ENCODE peak calls at places on chromosomes 6 and 20, in four cellular contexts. Y, A, N and W are unnamed samples.

GRCh38 chr20:51360451-51361230 is 181.9 kb downstream of the NFATC2 start:
- DNase-seq in A (no peak), N (no peak), Y (no peak), W (no peak)

GRCh38 chr6:36659271-36659670 is 19.2 kb upstream of the CDKN1A start:
- DNase-seq in N (no peak), Y (no peak), A (no peak), W (no peak)

GRCh38 chr20:17735959-17736621 is 36.3 kb downstream of the BANF2 start:
- DNase-seq in Y (no peak), A (no peak), N (no peak), W (no peak)

GRCh38 chr20:22962567-22963439 is 72.3 kb upstream of the SSTR4 start:
- DNase-seq in Y (no peak), A (no peak), N (no peak), W (no peak)

GRCh38 chr6:21355638-21356037 is 237.9 kb upstream of the SOX4 start:
- DNase-seq in Y (no peak), A (no peak), N (no peak), W (no peak)

GRCh38 chr20:1935696-1936366 is 40.6 kb downstream of the SIRPA start:
- DNase-seq in Y (no peak), N (no peak), A (no peak), W (no peak)

GRCh38 chr6:28980797-28981390 is 24.2 kb downstream of the ZNF311 start:
- DNase-seq in Y (no peak), A (no peak), N (no peak), W (no peak)

GRCh38 chr6:22673474-22673873 is 104.1 kb downstream of the HDGFL1 start:
- DNase-seq in Y (no peak), N (no peak), A (no peak), W (no peak)

GRCh38 chr6:166655713-166656265 is 28.7 kb upstream of the RPS6KA2 start:
- DNase-seq in A (no peak), N (no peak), Y (no peak), W (no peak)

GRCh38 chr6:75933387-75933975 is 139.0 kb downstream of the IMPG1 start:
- DNase-seq in N (no peak), A (no peak), Y (no peak), W (no peak)

GRCh38 chr6:3471286-3471685 is 14.4 kb upstream of the SLC22A23 start:
- DNase-seq in A (no peak), N (no peak), Y (no peak), W (no peak)

GRCh38 chr6:136103763-136104311 is 146.3 kb downstream of the MTFR2 start:
- DNase-seq in N (no peak), Y (no peak), A (no peak), W (no peak)

GRCh38 chr20:1266167-1266973 is at the start of gene SNPH:
- DNase-seq in A (peak; percentile 61), N (peak; percentile 73), Y (peak; percentile 42), W (no peak)

GRCh38 chr6:44733868-44734267 is 346.4 kb downstream of the CDC5L start:
- DNase-seq in A (no peak), N (no peak), Y (no peak), W (no peak)

GRCh38 chr6:155412335-155412734 is 43.3 kb downstream of the NOX3 start:
- DNase-seq in Y (no peak), N (no peak), A (no peak), W (no peak)

GRCh38 chr6:11525468-11526155 is 11.9 kb upstream of the TMEM170B start:
- DNase-seq in Y (no peak), A (no peak), N (no peak), W (peak; percentile 84)

GRCh38 chr6:87753131-87753685 is 51.2 kb upstream of the AKIRIN2 start:
- DNase-seq in N (no peak), Y (no peak), A (no peak), W (no peak)

GRCh38 chr20:18984238-18985200 is 170.9 kb downstream of the SCP2D1 start:
- DNase-seq in Y (no peak), A (no peak), N (no peak), W (no peak)

GRCh38 chr6:1995521-1996110 is 249.8 kb downstream of the GMDS start:
- DNase-seq in Y (no peak), A (no peak), N (no peak), W (no peak)

GRCh38 chr6:104575536-104575935 is 284.2 kb downstream of the HACE1 start:
- DNase-seq in Y (no peak), A (no peak), N (no peak), W (no peak)

GRCh38 chr6:170206931-170207431 is 83.9 kb downstream of the DLL1 start:
- DNase-seq in Y (no peak), A (no peak), N (no peak), W (no peak)

GRCh38 chr6:17923401-17923863 is 64.0 kb downstream of the KIF13A start:
- DNase-seq in N (no peak), Y (no peak), A (no peak), W (no peak)

GRCh38 chr6:84777888-84778287 is 13.5 kb upstream of the TBX18 start:
- DNase-seq in A (no peak), N (no peak), Y (no peak), W (no peak)

GRCh38 chr20:1313236-1313964 is 15.5 kb downstream of the SDCBP2 start:
- DNase-seq in A (peak; percentile 47), Y (peak; percentile 21), N (peak; percentile 78), W (no peak)

GRCh38 chr6:163570579-163571231 is 156.2 kb downstream of the QKI start:
- DNase-seq in Y (no peak), N (no peak), A (no peak), W (no peak)

GRCh38 chr6:4972438-4972837 is 31.4 kb downstream of the RPP40 start:
- DNase-seq in A (no peak), Y (no peak), N (no peak), W (no peak)

GRCh38 chr6:127914240-127914639 is 13.4 kb upstream of the THEMIS start:
- DNase-seq in A (no peak), N (no peak), Y (no peak), W (no peak)

GRCh38 chr6:158626360-158627167 is 18.0 kb downstream of the DYNLT1 start:
- DNase-seq in Y (no peak), A (no peak), N (no peak), W (no peak)